ENCODE peak calls at places on chromosomes 5 and 9, in seven cellular contexts. A, H, T, I, C, G and S are unnamed samples.
A peak's percentile ranks its signal among the peaks of the same experiment; 100 is the strongest.

GRCh38 chr5:6831678-6832077 is 118.4 kb downstream of the TENT4A start:
- DNase-seq in T (no peak), I (no peak), G (no peak), C (no peak), A (no peak), H (no peak), S (no peak)

GRCh38 chr5:1184481-1184880 is 16.9 kb upstream of the SLC6A19 start:
- DNase-seq in I (no peak), T (no peak), G (no peak), A (no peak), H (no peak), C (peak; percentile 8), S (no peak)

GRCh38 chr9:106885451-106885850 is 22.5 kb downstream of the ZNF462 start:
- DNase-seq in I (no peak), H (no peak), A (no peak), T (no peak), G (no peak), C (no peak), S (peak; percentile 90)

GRCh38 chr9:105332471-105332870 is 88.0 kb downstream of the SLC44A1 start:
- DNase-seq in C (no peak), H (no peak), A (no peak), G (no peak), I (no peak), T (no peak), S (peak; percentile 6)

GRCh38 chr5:7886849-7887460 is 18.0 kb downstream of the MTRR start:
- DNase-seq in T (no peak), G (peak; percentile 24), H (no peak), I (peak; percentile 19), A (no peak), C (no peak), S (peak; percentile 60)

GRCh38 chr5:87099967-87100366 is 167.7 kb upstream of the RASA1 start:
- DNase-seq in I (no peak), H (no peak), G (no peak), C (no peak), A (no peak), T (no peak), S (no peak)

GRCh38 chr9:101737705-101738565 is 512 bp downstream of the GRIN3A start:
- DNase-seq in T (no peak), I (no peak), H (no peak), A (no peak), C (peak; percentile 12), G (peak; percentile 65), S (peak; percentile 1)

GRCh38 chr5:55993013-55993412 is 1.8 kb downstream of the IL6ST start:
- DNase-seq in H (no peak), I (no peak), C (no peak), T (no peak), A (no peak), G (no peak), S (peak; percentile 63)

GRCh38 chr9:127698985-127699670 is 7.7 kb upstream of the CFAP157 start:
- DNase-seq in G (peak; percentile 98), I (peak; percentile 94), A (peak; percentile 90), C (peak; percentile 97), H (peak; percentile 70), T (peak; percentile 88), S (peak; percentile 97)

GRCh38 chr9:122383992-122384461 is 13.2 kb downstream of the PTGS1 start:
- DNase-seq in T (no peak), C (no peak), A (no peak), G (no peak), I (no peak), H (no peak), S (peak; percentile 93)

GRCh38 chr5:43203373-43203772 is 11.3 kb downstream of the NIM1K start:
- DNase-seq in G (no peak), T (no peak), A (no peak), I (no peak), H (no peak), C (no peak), S (no peak)

GRCh38 chr9:32839013-32839442 is 55.7 kb downstream of the TMEM215 start:
- DNase-seq in A (no peak), T (no peak), I (no peak), H (no peak), G (no peak), C (no peak), S (no peak)

GRCh38 chr9:19446361-19446861 is 37.6 kb downstream of the ACER2 start:
- DNase-seq in T (no peak), I (no peak), H (no peak), C (no peak), A (no peak), G (no peak), S (no peak)

GRCh38 chr9:105511486-105511885 is 46.4 kb upstream of the FKTN start:
- DNase-seq in G (no peak), T (no peak), I (no peak), C (no peak), H (no peak), A (no peak), S (no peak)

GRCh38 chr9:98375138-98375726 is 119.8 kb upstream of the TBC1D2 start:
- DNase-seq in H (no peak), A (no peak), T (no peak), C (no peak), I (no peak), G (peak; percentile 95), S (peak; percentile 91)

GRCh38 chr9:128635266-128636023 is 21.2 kb downstream of the DYNC2I2 start:
- DNase-seq in H (no peak), T (peak; percentile 26), G (peak; percentile 99), C (peak; percentile 88), A (no peak), I (no peak), S (peak; percentile 99)

GRCh38 chr9:124780757-124781151 is 3.8 kb downstream of the OLFML2A start:
- DNase-seq in T (no peak), A (no peak), G (no peak), C (no peak), I (no peak), H (no peak), S (no peak)

GRCh38 chr5:31372124-31372523 is 159.8 kb downstream of the DROSHA start:
- DNase-seq in T (no peak), A (no peak), G (no peak), C (no peak), I (no peak), H (no peak), S (no peak)

GRCh38 chr9:6757988-6758417 is 230 bp downstream of the KDM4C start:
- DNase-seq in I (no peak), G (no peak), A (no peak), C (no peak), H (no peak), T (peak; percentile 38), S (no peak)

GRCh38 chr5:179123491-179124328 is 63.5 kb downstream of the ZNF354C start:
- DNase-seq in H (no peak), A (no peak), T (no peak), C (no peak), G (no peak), I (no peak), S (no peak)

GRCh38 chr9:18442629-18443491 is 31.1 kb upstream of the ADAMTSL1 start:
- DNase-seq in G (peak; percentile 92), C (peak; percentile 72), H (no peak), T (peak; percentile 27), A (peak; percentile 35), I (no peak), S (peak; percentile 79)

GRCh38 chr9:137970686-137971476 is 93.3 kb downstream of the CACNA1B start:
- DNase-seq in I (no peak), G (no peak), C (no peak), H (no peak), A (no peak), T (no peak), S (no peak)

GRCh38 chr5:40904994-40905306 is 4.3 kb upstream of the C7 start:
- DNase-seq in C (no peak), G (no peak), A (no peak), T (no peak), I (no peak), H (no peak), S (no peak)

GRCh38 chr5:1494780-1495524 is 28.8 kb downstream of the LPCAT1 start:
- DNase-seq in C (no peak), T (no peak), G (no peak), A (no peak), H (no peak), I (peak; percentile 93), S (no peak)

GRCh38 chr5:142789206-142789605 is 19.0 kb downstream of the ARHGAP26 start:
- DNase-seq in A (no peak), T (no peak), G (no peak), H (no peak), I (no peak), C (no peak), S (no peak)

GRCh38 chr5:151551985-151552384 is 39.1 kb downstream of the FAT2 start:
- DNase-seq in C (no peak), T (no peak), A (no peak), G (no peak), H (no peak), I (no peak), S (no peak)

GRCh38 chr9:37144762-37145161 is 24.4 kb downstream of the ZCCHC7 start:
- DNase-seq in H (no peak), T (no peak), G (peak; percentile 42), I (no peak), C (no peak), A (no peak), S (peak; percentile 65)

GRCh38 chr5:175436403-175436802 is 7.6 kb downstream of the DRD1 start:
- DNase-seq in T (no peak), I (no peak), C (no peak), H (no peak), G (peak; percentile 41), A (no peak), S (no peak)

GRCh38 chr9:114434878-114435311 is 47.1 kb upstream of the AKNA start:
- DNase-seq in T (no peak), G (peak; percentile 81), A (no peak), C (no peak), H (no peak), I (no peak), S (peak; percentile 36)

GRCh38 chr5:17190242-17190778 is 27.1 kb upstream of the BASP1 start:
- DNase-seq in A (no peak), C (no peak), G (peak; percentile 76), I (no peak), H (no peak), T (no peak), S (peak; percentile 78)

GRCh38 chr5:150645070-150645700 is 4.7 kb downstream of the SYNPO start:
- DNase-seq in G (peak; percentile 82), C (peak; percentile 78), T (no peak), I (no peak), H (no peak), A (no peak), S (peak; percentile 97)